ENCODE peak calls at places on chromosomes 3 and 15, in six cellular contexts. Q is tibial nerve, T is prostate gland, I is adrenal gland, S is Peyer's patch, D is A549. L is an unnamed sample.

GRCh38 chr3:37603722-37604121 is 258.0 kb upstream of the CTDSPL start:
- DNase-seq in D (peak), T (no peak), S (no peak), I (no peak), Q (no peak), L (no peak)

GRCh38 chr15:90994059-90994416 is 297 bp downstream of the PRC1 start:
- DNase-seq in I (peak), S (no peak), T (peak), Q (no peak), D (no peak), L (no peak)

GRCh38 chr3:170714151-170714550 is 128.3 kb upstream of the SLC7A14 start:
- DNase-seq in T (no peak), Q (no peak), D (no peak), I (no peak), S (no peak), L (no peak)

GRCh38 chr15:94972314-94972713 is 741.0 kb downstream of the MCTP2 start:
- DNase-seq in I (no peak), Q (no peak), D (no peak), S (no peak), T (no peak), L (no peak)

GRCh38 chr3:17771177-17772048 is 29.0 kb upstream of the TBC1D5 start:
- DNase-seq in Q (no peak), S (no peak), T (no peak), I (no peak), D (peak), L (no peak)

GRCh38 chr15:25694238-25694584 is 168.9 kb downstream of the ATP10A start:
- DNase-seq in T (no peak), Q (no peak), S (no peak), I (no peak), D (no peak), L (no peak)

GRCh38 chr3:8593022-8593817 is 51.4 kb downstream of the SSUH2 start:
- DNase-seq in D (no peak), Q (no peak), I (no peak), S (no peak), T (no peak), L (no peak)

GRCh38 chr3:42591811-42592210 is 1.2 kb downstream of the SS18L2 start:
- DNase-seq in Q (no peak), I (no peak), D (no peak), S (no peak), T (no peak), L (no peak)

GRCh38 chr3:42036483-42036823 is 54.7 kb upstream of the TRAK1 start:
- DNase-seq in S (no peak), T (no peak), D (peak), I (peak), Q (no peak), L (no peak)

GRCh38 chr3:101574388-101575156 is 592 bp downstream of the PCNP start:
- DNase-seq in D (peak), S (peak), Q (peak), T (peak), I (peak), L (peak)

GRCh38 chr3:12369598-12369997 is 80.7 kb downstream of the PPARG start:
- DNase-seq in I (no peak), T (no peak), Q (no peak), D (no peak), S (no peak), L (no peak)

GRCh38 chr3:12370758-12371157 is 81.9 kb downstream of the PPARG start:
- DNase-seq in D (peak), T (no peak), Q (no peak), I (no peak), S (no peak), L (no peak)

GRCh38 chr3:12372762-12373280 is 84.0 kb downstream of the PPARG start:
- DNase-seq in T (no peak), I (no peak), Q (no peak), S (no peak), D (no peak), L (no peak)

GRCh38 chr3:12369029-12369428 is 80.2 kb downstream of the PPARG start:
- DNase-seq in Q (no peak), T (no peak), S (no peak), I (no peak), D (no peak), L (no peak)

GRCh38 chr3:12371525-12372140 is 82.8 kb downstream of the PPARG start:
- DNase-seq in T (no peak), Q (no peak), I (no peak), D (no peak), S (no peak), L (no peak)
- H3K27ac ChIP-seq in T (no peak), Q (no peak), I (no peak), D (peak), S (no peak), L (peak)

GRCh38 chr3:186854146-186854545 is 11.6 kb downstream of the ADIPOQ start:
- DNase-seq in T (no peak), D (no peak), I (no peak), Q (no peak), S (no peak), L (no peak)

GRCh38 chr3:186857743-186858142 is 15.2 kb downstream of the ADIPOQ start:
- DNase-seq in T (no peak), I (no peak), Q (no peak), D (no peak), S (no peak), L (no peak)

GRCh38 chr3:186854954-186855353 is 12.4 kb downstream of the ADIPOQ start:
- DNase-seq in I (no peak), S (no peak), Q (no peak), T (no peak), D (no peak), L (no peak)

GRCh38 chr3:186849392-186849975 is 7.0 kb downstream of the ADIPOQ start:
- DNase-seq in I (no peak), T (no peak), Q (no peak), S (no peak), D (peak), L (no peak)

DNA sequence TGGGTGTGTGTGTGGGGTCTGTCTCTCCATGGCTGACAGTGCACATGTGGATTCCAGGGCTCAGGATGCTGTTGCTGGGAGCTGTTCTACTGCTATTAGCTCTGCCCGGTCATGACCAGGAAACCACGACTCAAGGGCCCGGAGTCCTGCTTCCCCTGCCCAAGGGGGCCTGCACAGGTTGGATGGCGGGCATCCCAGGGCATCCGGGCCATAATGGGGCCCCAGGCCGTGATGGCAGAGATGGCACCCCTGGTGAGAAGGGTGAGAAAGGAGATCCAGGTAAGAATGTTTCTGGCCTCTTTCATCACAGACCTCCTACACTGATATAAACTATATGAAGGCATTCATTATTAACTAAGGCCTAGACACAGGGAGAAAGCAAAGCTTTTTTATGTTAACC is 10.5 kb downstream of the ADIPOQ start:
- DNase-seq in T (no peak), S (no peak), Q (no peak), D (no peak), I (no peak), L (no peak)
- TF ChIP-seq POLR2A in T (no peak), S (no peak), Q (no peak), D (no peak), I (no peak), L (no peak)

GRCh38 chr3:159761826-159762225 is 226.8 kb upstream of the IL12A start:
- DNase-seq in Q (no peak), S (no peak), D (no peak), T (no peak), I (no peak), L (no peak)

GRCh38 chr3:159762981-159763465 is 225.6 kb upstream of the IL12A start:
- DNase-seq in T (peak), I (peak), S (no peak), Q (peak), D (peak), L (peak)

GRCh38 chr3:159761377-159761776 is 227.3 kb upstream of the IL12A start:
- DNase-seq in Q (no peak), T (peak), I (no peak), D (peak), S (no peak), L (peak)

GRCh38 chr3:159763466-159764210 is 225.0 kb upstream of the IL12A start:
- DNase-seq in T (peak), D (peak), S (no peak), I (peak), Q (peak), L (no peak)

GRCh38 chr3:159762238-159762637 is 226.4 kb upstream of the IL12A start:
- DNase-seq in I (no peak), D (peak), T (no peak), Q (no peak), S (no peak), L (no peak)
- H3K27ac ChIP-seq in I (no peak), D (peak), T (peak), Q (peak), S (peak), L (peak)

GRCh38 chr3:65666426-65667091 is 372.2 kb downstream of the MAGI1 start:
- DNase-seq in Q (no peak), D (no peak), T (no peak), I (no peak), S (no peak), L (no peak)

GRCh38 chr3:65664436-65664835 is 374.3 kb downstream of the MAGI1 start:
- DNase-seq in D (no peak), I (no peak), T (no peak), S (no peak), Q (no peak), L (no peak)

GRCh38 chr3:65665922-65666321 is 372.8 kb downstream of the MAGI1 start:
- DNase-seq in T (no peak), Q (no peak), S (no peak), I (no peak), D (no peak), L (no peak)

GRCh38 chr3:65667963-65668362 is 370.8 kb downstream of the MAGI1 start:
- DNase-seq in T (no peak), S (no peak), Q (no peak), I (no peak), D (no peak), L (no peak)

GRCh38 chr3:65664927-65665326 is 373.8 kb downstream of the MAGI1 start:
- DNase-seq in S (no peak), D (no peak), Q (no peak), I (no peak), T (no peak), L (no peak)
- TF ChIP-seq POLR2A in S (no peak), D (no peak), Q (no peak), I (no peak), T (no peak), L (no peak)